ENCODE peak calls at places on chromosomes 1 and 21, in ten cellular contexts. One of them, this sample, is unnamed.

GRCh38 chr1:200410566-200410878 is 686 bp upstream of the ZNF281 start:
- DNase-seq in dorsolateral prefrontal cortex: no peak
- DNase-seq in Peyer's patch: no peak
- DNase-seq in DND-41: peak
- DNase-seq in neuronal stem cell: no peak
- DNase-seq in naive thymus-derived CD4-positive, alpha-beta T cell: peak
- DNase-seq in tibial nerve: no peak
- DNase-seq in esophagus muscularis mucosa: no peak
- DNase-seq in stomach: no peak
- DNase-seq in tibial artery: no peak
- DNase-seq in this sample: no peak

GRCh38 chr1:247100676-247101279 is 3.4 kb downstream of the ZNF669 start:
- DNase-seq in dorsolateral prefrontal cortex: no peak
- DNase-seq in Peyer's patch: no peak
- DNase-seq in DND-41: no peak
- DNase-seq in neuronal stem cell: no peak
- DNase-seq in naive thymus-derived CD4-positive, alpha-beta T cell: no peak
- DNase-seq in tibial nerve: no peak
- DNase-seq in esophagus muscularis mucosa: no peak
- DNase-seq in stomach: no peak
- DNase-seq in tibial artery: no peak
- DNase-seq in this sample: no peak

GRCh38 chr1:175287377-175287776 is 94.8 kb upstream of the KIAA0040 start:
- DNase-seq in dorsolateral prefrontal cortex: no peak
- DNase-seq in Peyer's patch: no peak
- DNase-seq in DND-41: no peak
- DNase-seq in neuronal stem cell: no peak
- DNase-seq in naive thymus-derived CD4-positive, alpha-beta T cell: peak
- DNase-seq in tibial nerve: no peak
- DNase-seq in esophagus muscularis mucosa: no peak
- DNase-seq in stomach: no peak
- DNase-seq in tibial artery: no peak
- DNase-seq in this sample: no peak

GRCh38 chr1:117493906-117494305 is 111.9 kb upstream of the TENT5C start:
- DNase-seq in dorsolateral prefrontal cortex: no peak
- DNase-seq in Peyer's patch: no peak
- DNase-seq in DND-41: no peak
- DNase-seq in neuronal stem cell: no peak
- DNase-seq in naive thymus-derived CD4-positive, alpha-beta T cell: no peak
- DNase-seq in tibial nerve: no peak
- DNase-seq in esophagus muscularis mucosa: no peak
- DNase-seq in stomach: no peak
- DNase-seq in tibial artery: no peak
- DNase-seq in this sample: no peak

GRCh38 chr21:43893536-43894205 is 28.6 kb downstream of the AGPAT3 start:
- DNase-seq in dorsolateral prefrontal cortex: no peak
- DNase-seq in Peyer's patch: peak
- DNase-seq in DND-41: no peak
- DNase-seq in neuronal stem cell: no peak
- DNase-seq in naive thymus-derived CD4-positive, alpha-beta T cell: peak
- DNase-seq in tibial nerve: no peak
- DNase-seq in esophagus muscularis mucosa: no peak
- DNase-seq in stomach: peak
- DNase-seq in tibial artery: no peak
- DNase-seq in this sample: no peak

GRCh38 chr1:27872059-27872801 is at the start of gene THEMIS2:
- DNase-seq in dorsolateral prefrontal cortex: peak
- DNase-seq in Peyer's patch: peak
- DNase-seq in DND-41: peak
- DNase-seq in neuronal stem cell: peak
- DNase-seq in naive thymus-derived CD4-positive, alpha-beta T cell: peak
- DNase-seq in tibial nerve: no peak
- DNase-seq in esophagus muscularis mucosa: no peak
- DNase-seq in stomach: peak
- DNase-seq in tibial artery: no peak
- DNase-seq in this sample: peak

GRCh38 chr1:39127513-39127912 is 77.0 kb upstream of the MACF1 start:
- DNase-seq in dorsolateral prefrontal cortex: no peak
- DNase-seq in Peyer's patch: no peak
- DNase-seq in DND-41: no peak
- DNase-seq in neuronal stem cell: peak
- DNase-seq in naive thymus-derived CD4-positive, alpha-beta T cell: no peak
- DNase-seq in tibial nerve: no peak
- DNase-seq in esophagus muscularis mucosa: no peak
- DNase-seq in stomach: peak
- DNase-seq in tibial artery: peak
- DNase-seq in this sample: no peak

GRCh38 chr21:36134820-36135390 is at the start of gene CBR3:
- DNase-seq in dorsolateral prefrontal cortex: peak
- DNase-seq in Peyer's patch: peak
- DNase-seq in DND-41: no peak
- DNase-seq in neuronal stem cell: no peak
- DNase-seq in naive thymus-derived CD4-positive, alpha-beta T cell: peak
- DNase-seq in tibial nerve: peak
- DNase-seq in esophagus muscularis mucosa: no peak
- DNase-seq in stomach: peak
- DNase-seq in tibial artery: peak
- DNase-seq in this sample: no peak

GRCh38 chr1:170537798-170538503 is 6.0 kb downstream of the GORAB start:
- DNase-seq in dorsolateral prefrontal cortex: no peak
- DNase-seq in Peyer's patch: no peak
- DNase-seq in DND-41: no peak
- DNase-seq in neuronal stem cell: no peak
- DNase-seq in naive thymus-derived CD4-positive, alpha-beta T cell: no peak
- DNase-seq in tibial nerve: no peak
- DNase-seq in esophagus muscularis mucosa: no peak
- DNase-seq in stomach: no peak
- DNase-seq in tibial artery: no peak
- DNase-seq in this sample: no peak

GRCh38 chr1:108009603-108010195 is 44.7 kb upstream of the VAV3 start:
- DNase-seq in dorsolateral prefrontal cortex: no peak
- DNase-seq in Peyer's patch: no peak
- DNase-seq in DND-41: no peak
- DNase-seq in neuronal stem cell: no peak
- DNase-seq in naive thymus-derived CD4-positive, alpha-beta T cell: no peak
- DNase-seq in tibial nerve: no peak
- DNase-seq in esophagus muscularis mucosa: no peak
- DNase-seq in stomach: no peak
- DNase-seq in tibial artery: no peak
- DNase-seq in this sample: no peak

GRCh38 chr1:175911138-175911537 is 167.7 kb upstream of the TNR start:
- DNase-seq in dorsolateral prefrontal cortex: no peak
- DNase-seq in Peyer's patch: no peak
- DNase-seq in DND-41: no peak
- DNase-seq in neuronal stem cell: no peak
- DNase-seq in naive thymus-derived CD4-positive, alpha-beta T cell: no peak
- DNase-seq in tibial nerve: no peak
- DNase-seq in esophagus muscularis mucosa: no peak
- DNase-seq in stomach: no peak
- DNase-seq in tibial artery: no peak
- DNase-seq in this sample: no peak

GRCh38 chr1:24990796-24991195 is 60.7 kb upstream of the RUNX3 start:
- DNase-seq in dorsolateral prefrontal cortex: no peak
- DNase-seq in Peyer's patch: no peak
- DNase-seq in DND-41: peak
- DNase-seq in neuronal stem cell: no peak
- DNase-seq in naive thymus-derived CD4-positive, alpha-beta T cell: no peak
- DNase-seq in tibial nerve: no peak
- DNase-seq in esophagus muscularis mucosa: no peak
- DNase-seq in stomach: no peak
- DNase-seq in tibial artery: no peak
- DNase-seq in this sample: no peak

GRCh38 chr1:6438047-6438525 is 13.5 kb downstream of the ESPN start:
- DNase-seq in dorsolateral prefrontal cortex: peak
- DNase-seq in Peyer's patch: peak
- DNase-seq in DND-41: peak
- DNase-seq in neuronal stem cell: peak
- DNase-seq in naive thymus-derived CD4-positive, alpha-beta T cell: peak
- DNase-seq in tibial nerve: peak
- DNase-seq in esophagus muscularis mucosa: no peak
- DNase-seq in stomach: peak
- DNase-seq in tibial artery: peak
- DNase-seq in this sample: peak

DNA sequence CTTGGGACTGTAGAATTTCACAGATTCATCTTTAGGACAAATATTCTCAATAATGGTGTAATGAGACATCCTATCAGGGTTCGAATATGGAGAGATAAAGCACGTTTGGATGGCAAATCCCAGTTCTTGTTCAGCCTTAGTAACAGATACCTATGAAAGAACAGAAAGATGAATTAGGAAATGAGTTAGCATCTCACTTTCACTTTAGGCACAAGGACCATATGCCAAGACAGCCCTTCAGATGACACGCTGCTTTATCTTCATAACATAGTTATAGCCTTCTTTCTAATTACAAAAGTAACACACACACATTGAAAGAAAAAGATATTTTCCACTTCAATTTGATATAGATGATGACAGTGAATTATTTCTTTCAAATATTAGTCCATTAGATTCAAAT is 173.6 kb downstream of the TGFBR3 start:
- DNase-seq in dorsolateral prefrontal cortex: no peak
- DNase-seq in Peyer's patch: no peak
- DNase-seq in DND-41: no peak
- DNase-seq in neuronal stem cell: no peak
- DNase-seq in naive thymus-derived CD4-positive, alpha-beta T cell: no peak
- DNase-seq in tibial nerve: no peak
- DNase-seq in esophagus muscularis mucosa: no peak
- DNase-seq in stomach: no peak
- DNase-seq in tibial artery: no peak
- DNase-seq in this sample: no peak
- H3K27ac ChIP-seq in dorsolateral prefrontal cortex: no peak
- H3K27ac ChIP-seq in Peyer's patch: peak
- H3K27ac ChIP-seq in DND-41: no peak
- H3K27ac ChIP-seq in neuronal stem cell: no peak
- H3K27ac ChIP-seq in naive thymus-derived CD4-positive, alpha-beta T cell: no peak
- H3K27ac ChIP-seq in tibial nerve: peak
- H3K27ac ChIP-seq in esophagus muscularis mucosa: peak
- H3K27ac ChIP-seq in stomach: peak
- H3K27ac ChIP-seq in tibial artery: peak
- H3K27ac ChIP-seq in this sample: no peak

GRCh38 chr1:34013136-34013535 is 149.3 kb downstream of the HMGB4 start:
- DNase-seq in dorsolateral prefrontal cortex: no peak
- DNase-seq in Peyer's patch: no peak
- DNase-seq in DND-41: no peak
- DNase-seq in neuronal stem cell: no peak
- DNase-seq in naive thymus-derived CD4-positive, alpha-beta T cell: no peak
- DNase-seq in tibial nerve: no peak
- DNase-seq in esophagus muscularis mucosa: no peak
- DNase-seq in stomach: no peak
- DNase-seq in tibial artery: no peak
- DNase-seq in this sample: no peak

GRCh38 chr1:34013958-34014737 is 150.3 kb downstream of the HMGB4 start:
- DNase-seq in dorsolateral prefrontal cortex: no peak
- DNase-seq in Peyer's patch: peak
- DNase-seq in DND-41: peak
- DNase-seq in neuronal stem cell: peak
- DNase-seq in naive thymus-derived CD4-positive, alpha-beta T cell: no peak
- DNase-seq in tibial nerve: no peak
- DNase-seq in esophagus muscularis mucosa: no peak
- DNase-seq in stomach: no peak
- DNase-seq in tibial artery: no peak
- DNase-seq in this sample: no peak

GRCh38 chr1:34009340-34009975 is 145.6 kb downstream of the HMGB4 start:
- DNase-seq in dorsolateral prefrontal cortex: no peak
- DNase-seq in Peyer's patch: no peak
- DNase-seq in DND-41: no peak
- DNase-seq in neuronal stem cell: no peak
- DNase-seq in naive thymus-derived CD4-positive, alpha-beta T cell: no peak
- DNase-seq in tibial nerve: no peak
- DNase-seq in esophagus muscularis mucosa: no peak
- DNase-seq in stomach: no peak
- DNase-seq in tibial artery: no peak
- DNase-seq in this sample: no peak
- H3K4me3 ChIP-seq in dorsolateral prefrontal cortex: no peak
- H3K4me3 ChIP-seq in Peyer's patch: no peak
- H3K4me3 ChIP-seq in DND-41: no peak
- H3K4me3 ChIP-seq in neuronal stem cell: no peak
- H3K4me3 ChIP-seq in naive thymus-derived CD4-positive, alpha-beta T cell: no peak
- H3K4me3 ChIP-seq in tibial nerve: no peak
- H3K4me3 ChIP-seq in esophagus muscularis mucosa: no peak
- H3K4me3 ChIP-seq in stomach: no peak
- H3K4me3 ChIP-seq in tibial artery: no peak
- H3K4me3 ChIP-seq in this sample: no peak

DNA sequence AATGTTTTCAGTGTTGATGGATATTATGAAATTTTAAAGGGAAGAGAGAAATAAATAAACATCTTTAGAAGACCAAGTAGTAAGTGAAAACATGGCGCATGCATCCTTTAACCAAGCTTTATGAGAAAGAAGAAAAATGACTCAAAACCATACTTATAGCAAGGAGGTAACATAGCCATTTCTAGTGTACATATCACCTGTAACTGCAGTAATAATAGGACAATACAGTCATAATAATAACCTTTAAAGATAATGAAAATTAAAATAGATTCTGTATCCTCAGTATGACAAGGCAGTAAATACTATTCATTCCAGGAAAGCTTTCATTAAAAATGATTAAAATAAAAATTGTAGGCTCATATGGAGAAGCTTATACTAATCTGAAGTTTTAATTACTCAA is 141.2 kb downstream of the COL24A1 start:
- DNase-seq in dorsolateral prefrontal cortex: no peak
- DNase-seq in Peyer's patch: no peak
- DNase-seq in DND-41: no peak
- DNase-seq in neuronal stem cell: no peak
- DNase-seq in naive thymus-derived CD4-positive, alpha-beta T cell: no peak
- DNase-seq in tibial nerve: no peak
- DNase-seq in esophagus muscularis mucosa: no peak
- DNase-seq in stomach: no peak
- DNase-seq in tibial artery: no peak
- DNase-seq in this sample: no peak
- H3K27ac ChIP-seq in dorsolateral prefrontal cortex: no peak
- H3K27ac ChIP-seq in Peyer's patch: no peak
- H3K27ac ChIP-seq in DND-41: no peak
- H3K27ac ChIP-seq in neuronal stem cell: no peak
- H3K27ac ChIP-seq in naive thymus-derived CD4-positive, alpha-beta T cell: no peak
- H3K27ac ChIP-seq in tibial nerve: no peak
- H3K27ac ChIP-seq in esophagus muscularis mucosa: no peak
- H3K27ac ChIP-seq in stomach: no peak
- H3K27ac ChIP-seq in tibial artery: no peak
- H3K27ac ChIP-seq in this sample: no peak

DNA sequence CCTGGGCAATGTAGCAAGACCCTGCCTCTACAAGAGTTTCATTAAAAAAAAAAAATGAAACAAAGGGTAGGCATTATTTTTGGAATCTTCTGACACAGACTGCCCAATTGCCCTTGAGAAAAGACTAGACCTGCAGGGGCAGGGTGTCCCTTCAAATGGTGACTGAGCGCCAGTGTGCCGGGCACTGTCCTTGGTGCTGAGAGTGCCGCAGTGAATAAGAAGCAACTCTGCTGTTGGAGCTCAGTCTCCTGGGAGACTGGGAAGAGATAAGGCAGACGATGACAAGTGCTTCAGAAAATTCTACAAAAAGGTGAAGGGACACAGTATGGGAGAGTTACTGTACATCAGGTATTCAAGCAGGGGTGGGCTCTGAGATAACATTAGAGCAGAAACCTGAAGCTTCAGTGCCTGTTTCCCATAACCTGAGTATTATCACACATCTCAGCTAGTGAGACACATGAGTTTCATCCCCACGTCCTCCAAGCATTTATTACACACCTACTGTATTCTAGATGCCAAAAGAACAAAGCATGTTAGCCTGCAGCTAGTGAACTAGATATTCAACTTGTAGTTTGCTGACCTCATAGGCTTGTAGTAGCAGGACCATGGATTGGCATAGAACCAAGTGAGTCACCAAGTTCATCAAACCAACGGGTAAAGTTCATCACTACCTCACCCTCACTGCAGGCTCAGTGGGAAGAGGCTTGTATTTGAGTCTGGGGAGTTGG is 18.4 kb upstream of the RPL11 start:
- DNase-seq in dorsolateral prefrontal cortex: no peak
- DNase-seq in Peyer's patch: no peak
- DNase-seq in DND-41: peak
- DNase-seq in neuronal stem cell: peak
- DNase-seq in naive thymus-derived CD4-positive, alpha-beta T cell: no peak
- DNase-seq in tibial nerve: no peak
- DNase-seq in esophagus muscularis mucosa: no peak
- DNase-seq in stomach: peak
- DNase-seq in tibial artery: no peak
- DNase-seq in this sample: no peak
- H3K4me3 ChIP-seq in dorsolateral prefrontal cortex: no peak
- H3K4me3 ChIP-seq in Peyer's patch: no peak
- H3K4me3 ChIP-seq in DND-41: no peak
- H3K4me3 ChIP-seq in neuronal stem cell: no peak
- H3K4me3 ChIP-seq in naive thymus-derived CD4-positive, alpha-beta T cell: no peak
- H3K4me3 ChIP-seq in tibial nerve: no peak
- H3K4me3 ChIP-seq in esophagus muscularis mucosa: no peak
- H3K4me3 ChIP-seq in stomach: no peak
- H3K4me3 ChIP-seq in tibial artery: no peak
- H3K4me3 ChIP-seq in this sample: no peak

This sample was measured in CD8-positive, alpha-beta T cell.